ENCODE peak calls at places on chromosomes 4 and X, in ten cellular contexts. One of them, this sample, is unnamed. For H3K4me1, the result is how much of the 10 kb centered on the place peaks cover.

GRCh38 chr4:15194520-15194919 is 192.2 kb downstream of the CPEB2 start:
- DNase-seq in HCT116: no peak
- DNase-seq in spleen: no peak
- DNase-seq in K562: no peak
- DNase-seq in stomach: no peak
- DNase-seq in vagina: no peak
- DNase-seq in suprapubic skin: no peak
- DNase-seq in upper lobe of left lung: no peak
- DNase-seq in breast epithelium: no peak
- DNase-seq in GM12878: no peak
- DNase-seq in this sample: no peak

GRCh38 chrX:118346258-118347094 is 570 bp downstream of the WDR44 start:
- DNase-seq in HCT116: no peak
- DNase-seq in spleen: peak
- DNase-seq in K562: peak
- DNase-seq in stomach: peak
- DNase-seq in vagina: no peak
- DNase-seq in suprapubic skin: peak
- DNase-seq in upper lobe of left lung: peak
- DNase-seq in breast epithelium: peak
- DNase-seq in GM12878: no peak
- DNase-seq in this sample: no peak

GRCh38 chrX:104854188-104854587 is 288.2 kb downstream of the IL1RAPL2 start:
- DNase-seq in HCT116: no peak
- DNase-seq in spleen: no peak
- DNase-seq in K562: no peak
- DNase-seq in stomach: no peak
- DNase-seq in vagina: no peak
- DNase-seq in suprapubic skin: no peak
- DNase-seq in upper lobe of left lung: no peak
- DNase-seq in breast epithelium: no peak
- DNase-seq in GM12878: no peak
- DNase-seq in this sample: no peak

GRCh38 chr4:76990288-76991080 is 40.9 kb downstream of the SEPTIN11 start:
- DNase-seq in HCT116: no peak
- DNase-seq in spleen: no peak
- DNase-seq in K562: no peak
- DNase-seq in stomach: no peak
- DNase-seq in vagina: no peak
- DNase-seq in suprapubic skin: no peak
- DNase-seq in upper lobe of left lung: peak
- DNase-seq in breast epithelium: no peak
- DNase-seq in GM12878: no peak
- DNase-seq in this sample: no peak

GRCh38 chr4:166315721-166316467 is 442.9 kb downstream of the TLL1 start:
- DNase-seq in HCT116: no peak
- DNase-seq in spleen: no peak
- DNase-seq in K562: no peak
- DNase-seq in stomach: no peak
- DNase-seq in vagina: no peak
- DNase-seq in suprapubic skin: no peak
- DNase-seq in upper lobe of left lung: no peak
- DNase-seq in breast epithelium: no peak
- DNase-seq in GM12878: no peak
- DNase-seq in this sample: no peak

GRCh38 chrX:10010686-10011085 is 43.5 kb downstream of the CLDN34 start:
- DNase-seq in HCT116: no peak
- DNase-seq in spleen: no peak
- DNase-seq in K562: no peak
- DNase-seq in stomach: no peak
- DNase-seq in vagina: no peak
- DNase-seq in suprapubic skin: no peak
- DNase-seq in upper lobe of left lung: no peak
- DNase-seq in breast epithelium: no peak
- DNase-seq in GM12878: no peak
- DNase-seq in this sample: no peak

GRCh38 chr4:48879561-48880442 is 26.8 kb downstream of the OCIAD2 start:
- DNase-seq in HCT116: no peak
- DNase-seq in spleen: no peak
- DNase-seq in K562: no peak
- DNase-seq in stomach: no peak
- DNase-seq in vagina: no peak
- DNase-seq in suprapubic skin: no peak
- DNase-seq in upper lobe of left lung: no peak
- DNase-seq in breast epithelium: no peak
- DNase-seq in GM12878: no peak
- DNase-seq in this sample: no peak

GRCh38 chr4:15720846-15721245 is 18.0 kb downstream of the BST1 start:
- DNase-seq in HCT116: no peak
- DNase-seq in spleen: no peak
- DNase-seq in K562: no peak
- DNase-seq in stomach: no peak
- DNase-seq in vagina: no peak
- DNase-seq in suprapubic skin: no peak
- DNase-seq in upper lobe of left lung: no peak
- DNase-seq in breast epithelium: no peak
- DNase-seq in GM12878: no peak
- DNase-seq in this sample: no peak

GRCh38 chrX:40581333-40581910 is 652 bp downstream of the ATP6AP2 start:
- DNase-seq in HCT116: no peak
- DNase-seq in spleen: no peak
- DNase-seq in K562: no peak
- DNase-seq in stomach: no peak
- DNase-seq in vagina: no peak
- DNase-seq in suprapubic skin: no peak
- DNase-seq in upper lobe of left lung: no peak
- DNase-seq in breast epithelium: no peak
- DNase-seq in GM12878: no peak
- DNase-seq in this sample: no peak

GRCh38 chr4:60223098-60223497 is 977.0 kb upstream of the ADGRL3 start:
- DNase-seq in HCT116: no peak
- DNase-seq in spleen: no peak
- DNase-seq in K562: no peak
- DNase-seq in stomach: no peak
- DNase-seq in vagina: no peak
- DNase-seq in suprapubic skin: no peak
- DNase-seq in upper lobe of left lung: no peak
- DNase-seq in breast epithelium: no peak
- DNase-seq in GM12878: no peak
- DNase-seq in this sample: no peak

GRCh38 chr4:29453421-29453820 is 1266.7 kb upstream of the PCDH7 start:
- DNase-seq in HCT116: no peak
- DNase-seq in spleen: no peak
- DNase-seq in K562: no peak
- DNase-seq in stomach: no peak
- DNase-seq in vagina: no peak
- DNase-seq in suprapubic skin: no peak
- DNase-seq in upper lobe of left lung: no peak
- DNase-seq in breast epithelium: no peak
- DNase-seq in GM12878: no peak
- DNase-seq in this sample: no peak

GRCh38 chr4:26076000-26076587 is 162.1 kb downstream of the SMIM20 start:
- DNase-seq in HCT116: no peak
- DNase-seq in spleen: no peak
- DNase-seq in K562: no peak
- DNase-seq in stomach: no peak
- DNase-seq in vagina: no peak
- DNase-seq in suprapubic skin: no peak
- DNase-seq in upper lobe of left lung: no peak
- DNase-seq in breast epithelium: no peak
- DNase-seq in GM12878: peak
- DNase-seq in this sample: no peak

GRCh38 chrX:37349131-37350033 is at the start of gene PRRG1:
- DNase-seq in HCT116: peak
- DNase-seq in spleen: peak
- DNase-seq in K562: peak
- DNase-seq in stomach: peak
- DNase-seq in vagina: no peak
- DNase-seq in suprapubic skin: peak
- DNase-seq in upper lobe of left lung: peak
- DNase-seq in breast epithelium: peak
- DNase-seq in GM12878: no peak
- DNase-seq in this sample: peak

GRCh38 chr4:153181293-153182080 is 22.8 kb upstream of the TRIM2 start:
- DNase-seq in HCT116: no peak
- DNase-seq in spleen: no peak
- DNase-seq in K562: no peak
- DNase-seq in stomach: no peak
- DNase-seq in vagina: no peak
- DNase-seq in suprapubic skin: peak
- DNase-seq in upper lobe of left lung: no peak
- DNase-seq in breast epithelium: no peak
- DNase-seq in GM12878: no peak
- DNase-seq in this sample: no peak

GRCh38 chr4:3529363-3529762 is 2.9 kb downstream of the LRPAP1 start:
- DNase-seq in HCT116: no peak
- DNase-seq in spleen: peak
- DNase-seq in K562: no peak
- DNase-seq in stomach: no peak
- DNase-seq in vagina: no peak
- DNase-seq in suprapubic skin: no peak
- DNase-seq in upper lobe of left lung: peak
- DNase-seq in breast epithelium: no peak
- DNase-seq in GM12878: no peak
- DNase-seq in this sample: no peak

GRCh38 chr4:138952405-138952804 is 63.2 kb upstream of the NOCT start:
- DNase-seq in HCT116: no peak
- DNase-seq in spleen: no peak
- DNase-seq in K562: no peak
- DNase-seq in stomach: no peak
- DNase-seq in vagina: no peak
- DNase-seq in suprapubic skin: no peak
- DNase-seq in upper lobe of left lung: no peak
- DNase-seq in breast epithelium: no peak
- DNase-seq in GM12878: no peak
- DNase-seq in this sample: no peak

GRCh38 chrX:41334866-41335589 is 1.1 kb downstream of the DDX3X start:
- DNase-seq in HCT116: no peak
- DNase-seq in spleen: peak
- DNase-seq in K562: peak
- DNase-seq in stomach: peak
- DNase-seq in vagina: no peak
- DNase-seq in suprapubic skin: peak
- DNase-seq in upper lobe of left lung: no peak
- DNase-seq in breast epithelium: peak
- DNase-seq in GM12878: no peak
- DNase-seq in this sample: no peak

GRCh38 chrX:120791013-120791643 is 84.5 kb downstream of the CT47B1 start:
- DNase-seq in HCT116: peak
- DNase-seq in spleen: no peak
- DNase-seq in K562: no peak
- DNase-seq in stomach: peak
- DNase-seq in vagina: no peak
- DNase-seq in suprapubic skin: no peak
- DNase-seq in upper lobe of left lung: no peak
- DNase-seq in breast epithelium: peak
- DNase-seq in GM12878: no peak
- DNase-seq in this sample: no peak

GRCh38 chr4:17502764-17503163 is 9.1 kb downstream of the QDPR start:
- DNase-seq in HCT116: no peak
- DNase-seq in spleen: no peak
- DNase-seq in K562: no peak
- DNase-seq in stomach: no peak
- DNase-seq in vagina: no peak
- DNase-seq in suprapubic skin: no peak
- DNase-seq in upper lobe of left lung: no peak
- DNase-seq in breast epithelium: no peak
- DNase-seq in GM12878: no peak
- DNase-seq in this sample: no peak

GRCh38 chr4:68873218-68873502 is 57.4 kb downstream of the UGT2B10 start:
- DNase-seq in HCT116: no peak
- DNase-seq in spleen: no peak
- DNase-seq in K562: no peak
- DNase-seq in stomach: no peak
- DNase-seq in vagina: no peak
- DNase-seq in suprapubic skin: no peak
- DNase-seq in upper lobe of left lung: no peak
- DNase-seq in breast epithelium: no peak
- DNase-seq in GM12878: no peak
- DNase-seq in this sample: no peak
- TF ChIP-seq CTCF in HCT116: no peak
- TF ChIP-seq CTCF in spleen: no peak
- TF ChIP-seq CTCF in K562: no peak
- TF ChIP-seq CTCF in stomach: no peak
- TF ChIP-seq CTCF in vagina: no peak
- TF ChIP-seq CTCF in suprapubic skin: no peak
- TF ChIP-seq CTCF in upper lobe of left lung: no peak
- TF ChIP-seq CTCF in breast epithelium: no peak
- TF ChIP-seq CTCF in GM12878: no peak
- TF ChIP-seq CTCF in this sample: no peak

DNA sequence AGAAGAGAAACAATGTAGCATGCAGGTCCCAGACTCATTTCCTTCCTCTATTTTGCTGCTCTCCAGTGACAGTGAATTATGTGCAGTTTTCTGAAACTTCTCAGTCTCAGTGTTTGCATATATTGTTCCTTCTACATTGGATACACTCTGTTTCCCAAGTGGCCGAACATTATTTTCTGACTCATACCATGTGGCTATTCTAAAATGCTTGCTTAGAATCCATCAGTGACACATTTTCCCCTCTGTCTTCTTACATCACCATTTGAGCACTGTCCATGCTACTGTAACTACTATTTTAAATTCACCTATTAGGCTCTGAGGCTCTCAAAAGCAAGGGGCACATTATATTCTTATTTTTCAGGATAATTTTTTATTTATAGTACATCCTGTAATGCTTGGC is 305.8 kb downstream of the PDHA2 start:
- DNase-seq in HCT116: no peak
- DNase-seq in spleen: no peak
- DNase-seq in K562: no peak
- DNase-seq in stomach: no peak
- DNase-seq in vagina: no peak
- DNase-seq in suprapubic skin: no peak
- DNase-seq in upper lobe of left lung: no peak
- DNase-seq in breast epithelium: no peak
- DNase-seq in GM12878: no peak
- DNase-seq in this sample: no peak
- H3K4me1 ChIP-seq in HCT116: under half
- H3K4me1 ChIP-seq in spleen: under half
- H3K4me1 ChIP-seq in K562: under half
- H3K4me1 ChIP-seq in stomach: under half
- H3K4me1 ChIP-seq in vagina: under half
- H3K4me1 ChIP-seq in suprapubic skin: under half
- H3K4me1 ChIP-seq in upper lobe of left lung: under half
- H3K4me1 ChIP-seq in breast epithelium: under half
- H3K4me1 ChIP-seq in GM12878: under half
- H3K4me1 ChIP-seq in this sample: under half

GRCh38 chrX:1380672-1381233 is 11.2 kb downstream of the SLC25A6 start:
- DNase-seq in HCT116: no peak
- DNase-seq in spleen: no peak
- DNase-seq in K562: no peak
- DNase-seq in stomach: peak
- DNase-seq in vagina: no peak
- DNase-seq in suprapubic skin: no peak
- DNase-seq in upper lobe of left lung: no peak
- DNase-seq in breast epithelium: peak
- DNase-seq in GM12878: no peak
- DNase-seq in this sample: no peak
- TF ChIP-seq POLR2AphosphoS5 in HCT116: no peak
- TF ChIP-seq POLR2AphosphoS5 in spleen: no peak
- TF ChIP-seq POLR2AphosphoS5 in K562: no peak
- TF ChIP-seq POLR2AphosphoS5 in stomach: no peak
- TF ChIP-seq POLR2AphosphoS5 in vagina: no peak
- TF ChIP-seq POLR2AphosphoS5 in suprapubic skin: no peak
- TF ChIP-seq POLR2AphosphoS5 in upper lobe of left lung: no peak
- TF ChIP-seq POLR2AphosphoS5 in breast epithelium: no peak
- TF ChIP-seq POLR2AphosphoS5 in GM12878: peak
- TF ChIP-seq POLR2AphosphoS5 in this sample: no peak

GRCh38 chr4:8238515-8239053 is 31.0 kb upstream of the HTRA3 start:
- DNase-seq in HCT116: no peak
- DNase-seq in spleen: no peak
- DNase-seq in K562: peak
- DNase-seq in stomach: no peak
- DNase-seq in vagina: no peak
- DNase-seq in suprapubic skin: no peak
- DNase-seq in upper lobe of left lung: peak
- DNase-seq in breast epithelium: no peak
- DNase-seq in GM12878: no peak
- DNase-seq in this sample: no peak
- TF ChIP-seq CTCF in HCT116: peak
- TF ChIP-seq CTCF in spleen: peak
- TF ChIP-seq CTCF in K562: peak
- TF ChIP-seq CTCF in stomach: no peak
- TF ChIP-seq CTCF in vagina: no peak
- TF ChIP-seq CTCF in suprapubic skin: peak
- TF ChIP-seq CTCF in upper lobe of left lung: no peak
- TF ChIP-seq CTCF in breast epithelium: no peak
- TF ChIP-seq CTCF in GM12878: peak
- TF ChIP-seq CTCF in this sample: peak